ENCODE peak calls at places on chromosomes 4 and X, in eight cellular contexts. One of them, this sample, is unnamed.

GRCh38 chrX:131728295-131729145 is 184.6 kb downstream of the OR13H1 start:
- DNase-seq in germinal center: no peak
- DNase-seq in endothelial cell: no peak
- DNase-seq in NK-92 treated with Interleukin-12 subunit alpha and Interleukin-12 subunit beta, amount 100 ng/mL, for 24 hours: no peak
- DNase-seq in posterior cingulate gyrus: peak
- DNase-seq in K562: no peak
- DNase-seq in NCI-H1105: no peak
- DNase-seq in HuH-7: no peak
- DNase-seq in this sample: no peak

GRCh38 chr4:9997881-9998280 is 23.4 kb downstream of the SLC2A9 start:
- DNase-seq in germinal center: no peak
- DNase-seq in endothelial cell: no peak
- DNase-seq in NK-92 treated with Interleukin-12 subunit alpha and Interleukin-12 subunit beta, amount 100 ng/mL, for 24 hours: no peak
- DNase-seq in posterior cingulate gyrus: no peak
- DNase-seq in K562: no peak
- DNase-seq in NCI-H1105: no peak
- DNase-seq in HuH-7: no peak
- DNase-seq in this sample: no peak

GRCh38 chr4:101790521-101791188 is at the start of gene BANK1:
- DNase-seq in germinal center: peak
- DNase-seq in endothelial cell: peak
- DNase-seq in NK-92 treated with Interleukin-12 subunit alpha and Interleukin-12 subunit beta, amount 100 ng/mL, for 24 hours: no peak
- DNase-seq in posterior cingulate gyrus: peak
- DNase-seq in K562: no peak
- DNase-seq in NCI-H1105: no peak
- DNase-seq in HuH-7: peak
- DNase-seq in this sample: no peak

GRCh38 chr4:131584587-131584986 is 1564.5 kb upstream of the PCDH10 start:
- DNase-seq in germinal center: no peak
- DNase-seq in endothelial cell: no peak
- DNase-seq in NK-92 treated with Interleukin-12 subunit alpha and Interleukin-12 subunit beta, amount 100 ng/mL, for 24 hours: no peak
- DNase-seq in posterior cingulate gyrus: no peak
- DNase-seq in K562: no peak
- DNase-seq in NCI-H1105: no peak
- DNase-seq in HuH-7: no peak
- DNase-seq in this sample: no peak

GRCh38 chrX:69361286-69361926 is 142.7 kb upstream of the NALF2 start:
- DNase-seq in germinal center: no peak
- DNase-seq in endothelial cell: no peak
- DNase-seq in NK-92 treated with Interleukin-12 subunit alpha and Interleukin-12 subunit beta, amount 100 ng/mL, for 24 hours: no peak
- DNase-seq in posterior cingulate gyrus: no peak
- DNase-seq in K562: no peak
- DNase-seq in NCI-H1105: no peak
- DNase-seq in HuH-7: no peak
- DNase-seq in this sample: peak

GRCh38 chr4:176238819-176239218 is 30.2 kb downstream of the ASB5 start:
- DNase-seq in germinal center: no peak
- DNase-seq in endothelial cell: no peak
- DNase-seq in NK-92 treated with Interleukin-12 subunit alpha and Interleukin-12 subunit beta, amount 100 ng/mL, for 24 hours: no peak
- DNase-seq in posterior cingulate gyrus: no peak
- DNase-seq in K562: no peak
- DNase-seq in NCI-H1105: no peak
- DNase-seq in HuH-7: no peak
- DNase-seq in this sample: no peak

GRCh38 chr4:118729287-118730286 is 44.4 kb downstream of the METTL14 start:
- DNase-seq in germinal center: no peak
- DNase-seq in endothelial cell: no peak
- DNase-seq in NK-92 treated with Interleukin-12 subunit alpha and Interleukin-12 subunit beta, amount 100 ng/mL, for 24 hours: no peak
- DNase-seq in posterior cingulate gyrus: no peak
- DNase-seq in K562: no peak
- DNase-seq in NCI-H1105: no peak
- DNase-seq in HuH-7: no peak
- DNase-seq in this sample: peak

GRCh38 chr4:15396157-15396800 is 31.6 kb upstream of the C1QTNF7 start:
- DNase-seq in germinal center: peak
- DNase-seq in endothelial cell: peak
- DNase-seq in NK-92 treated with Interleukin-12 subunit alpha and Interleukin-12 subunit beta, amount 100 ng/mL, for 24 hours: peak
- DNase-seq in posterior cingulate gyrus: peak
- DNase-seq in K562: peak
- DNase-seq in NCI-H1105: no peak
- DNase-seq in HuH-7: peak
- DNase-seq in this sample: peak

GRCh38 chrX:110282922-110283321 is 35.0 kb downstream of the AMMECR1 start:
- DNase-seq in germinal center: no peak
- DNase-seq in endothelial cell: no peak
- DNase-seq in NK-92 treated with Interleukin-12 subunit alpha and Interleukin-12 subunit beta, amount 100 ng/mL, for 24 hours: no peak
- DNase-seq in posterior cingulate gyrus: no peak
- DNase-seq in K562: no peak
- DNase-seq in NCI-H1105: no peak
- DNase-seq in HuH-7: no peak
- DNase-seq in this sample: peak

GRCh38 chr4:1200425-1201035 is 28.1 kb upstream of the SPON2 start:
- DNase-seq in germinal center: no peak
- DNase-seq in endothelial cell: no peak
- DNase-seq in NK-92 treated with Interleukin-12 subunit alpha and Interleukin-12 subunit beta, amount 100 ng/mL, for 24 hours: no peak
- DNase-seq in posterior cingulate gyrus: peak
- DNase-seq in K562: peak
- DNase-seq in NCI-H1105: no peak
- DNase-seq in HuH-7: no peak
- DNase-seq in this sample: peak

GRCh38 chr4:41609851-41610250 is 71.9 kb downstream of the LIMCH1 start:
- DNase-seq in germinal center: no peak
- DNase-seq in endothelial cell: no peak
- DNase-seq in NK-92 treated with Interleukin-12 subunit alpha and Interleukin-12 subunit beta, amount 100 ng/mL, for 24 hours: no peak
- DNase-seq in posterior cingulate gyrus: no peak
- DNase-seq in K562: no peak
- DNase-seq in NCI-H1105: no peak
- DNase-seq in HuH-7: no peak
- DNase-seq in this sample: no peak

GRCh38 chr4:64538219-64538618 is 129.0 kb upstream of the TECRL start:
- DNase-seq in germinal center: no peak
- DNase-seq in endothelial cell: peak
- DNase-seq in NK-92 treated with Interleukin-12 subunit alpha and Interleukin-12 subunit beta, amount 100 ng/mL, for 24 hours: no peak
- DNase-seq in posterior cingulate gyrus: no peak
- DNase-seq in K562: peak
- DNase-seq in NCI-H1105: no peak
- DNase-seq in HuH-7: no peak
- DNase-seq in this sample: no peak

GRCh38 chr4:71634364-71634763 is 149.5 kb downstream of the GC start:
- DNase-seq in germinal center: no peak
- DNase-seq in endothelial cell: no peak
- DNase-seq in NK-92 treated with Interleukin-12 subunit alpha and Interleukin-12 subunit beta, amount 100 ng/mL, for 24 hours: no peak
- DNase-seq in posterior cingulate gyrus: no peak
- DNase-seq in K562: peak
- DNase-seq in NCI-H1105: no peak
- DNase-seq in HuH-7: no peak
- DNase-seq in this sample: no peak

GRCh38 chr4:89757154-89757723 is 79.7 kb downstream of the SNCA start:
- DNase-seq in germinal center: no peak
- DNase-seq in endothelial cell: no peak
- DNase-seq in NK-92 treated with Interleukin-12 subunit alpha and Interleukin-12 subunit beta, amount 100 ng/mL, for 24 hours: no peak
- DNase-seq in posterior cingulate gyrus: no peak
- DNase-seq in K562: no peak
- DNase-seq in NCI-H1105: no peak
- DNase-seq in HuH-7: no peak
- DNase-seq in this sample: no peak

GRCh38 chr4:25552580-25553271 is 102.9 kb upstream of the SLC34A2 start:
- DNase-seq in germinal center: no peak
- DNase-seq in endothelial cell: no peak
- DNase-seq in NK-92 treated with Interleukin-12 subunit alpha and Interleukin-12 subunit beta, amount 100 ng/mL, for 24 hours: no peak
- DNase-seq in posterior cingulate gyrus: no peak
- DNase-seq in K562: no peak
- DNase-seq in NCI-H1105: no peak
- DNase-seq in HuH-7: no peak
- DNase-seq in this sample: no peak